ENCODE peak calls at places on chromosomes 13 and 19, in ten cellular contexts. C, U, D, V, W, Y, F, E, O and Z are unnamed samples.

GRCh38 chr13:35469781-35470380 is 6.6 kb downstream of the MAB21L1 start:
- DNase-seq in D (no peak), E (no peak), O (no peak), C (no peak), V (no peak), U (no peak), F (no peak), W (no peak), Y (no peak), Z (no peak)

GRCh38 chr19:38952395-38953165 is 21.8 kb downstream of the MRPS12 start:
- DNase-seq in V (peak; percentile 60), D (peak; percentile 47), F (peak; percentile 36), Y (peak; percentile 10), W (peak; percentile 87), O (no peak), C (peak; percentile 33), U (no peak), E (no peak), Z (no peak)

GRCh38 chr13:112845511-112846144 is 123.4 kb upstream of the MCF2L start:
- DNase-seq in F (no peak), W (no peak), D (no peak), C (no peak), E (no peak), U (no peak), O (no peak), Y (no peak), V (no peak), Z (no peak)

GRCh38 chr19:29694669-29695627 is 20.1 kb downstream of the C19orf12 start:
- DNase-seq in F (peak; percentile 63), Y (peak; percentile 89), W (peak; percentile 45), U (peak; percentile 89), E (no peak), D (peak; percentile 87), C (peak; percentile 79), V (peak; percentile 70), O (peak; percentile 74), Z (peak; percentile 84)

GRCh38 chr19:5062799-5063198 is 93.9 kb downstream of the KDM4B start:
- DNase-seq in E (no peak), Y (no peak), C (no peak), D (no peak), O (no peak), V (no peak), U (no peak), F (no peak), W (no peak), Z (no peak)

GRCh38 chr19:39434123-39435076 is 1.3 kb downstream of the RPS16 start:
- DNase-seq in O (no peak), U (no peak), V (no peak), E (no peak), C (no peak), D (no peak), W (no peak), F (peak; percentile 24), Y (no peak), Z (no peak)

GRCh38 chr13:43401364-43401763 is 378.0 kb downstream of the DNAJC15 start:
- DNase-seq in U (no peak), V (no peak), C (no peak), D (no peak), O (no peak), E (no peak), W (no peak), Y (no peak), F (no peak), Z (no peak)

GRCh38 chr19:2164020-2164988 is 571 bp downstream of the DOT1L start:
- DNase-seq in C (no peak), Y (peak; percentile 55), E (no peak), U (peak; percentile 26), F (peak; percentile 43), V (no peak), O (peak; percentile 71), D (peak; percentile 61), W (peak; percentile 31), Z (no peak)

GRCh38 chr19:17302391-17303166 is 646 bp downstream of the ABHD8 start:
- DNase-seq in D (no peak), V (no peak), Y (peak; percentile 61), O (no peak), F (no peak), E (no peak), U (no peak), W (no peak), C (no peak), Z (no peak)

GRCh38 chr19:14149509-14149994 is 13.2 kb upstream of the ASF1B start:
- DNase-seq in F (no peak), E (no peak), Y (peak; percentile 79), V (no peak), D (peak; percentile 53), C (peak; percentile 57), O (peak; percentile 52), U (peak; percentile 66), W (no peak), Z (no peak)

GRCh38 chr19:47499863-47500830 is 14.7 kb downstream of the NAPA start:
- DNase-seq in W (no peak), U (no peak), C (no peak), O (no peak), F (no peak), V (no peak), D (no peak), E (no peak), Y (no peak), Z (no peak)